ENCODE peak calls at places on chromosome 7, in eight cellular contexts. Z, A, D, Q, R, C, L and Y are unnamed samples.

GRCh38 chr7:22860784-22861482 is 38.3 kb upstream of the TOMM7 start:
- DNase-seq in Z (peak; percentile 61), A (no peak), D (no peak), Q (no peak), R (peak; percentile 54), C (no peak), L (no peak), Y (peak; percentile 41)

GRCh38 chr7:40147371-40148246 is 12.8 kb downstream of the SUGCT start:
- DNase-seq in Z (peak; percentile 49), A (no peak), D (no peak), Q (no peak), R (no peak), C (no peak), L (peak; percentile 38), Y (no peak)

GRCh38 chr7:100781255-100781654 is 46.1 kb downstream of the EPHB4 start:
- DNase-seq in Z (no peak), A (no peak), D (no peak), Q (no peak), R (no peak), C (no peak), L (no peak), Y (no peak)

GRCh38 chr7:73341877-73342276 is 13.9 kb downstream of the FKBP6 start:
- DNase-seq in Z (no peak), A (no peak), D (no peak), Q (no peak), R (peak; percentile 39), C (no peak), L (no peak), Y (no peak)

GRCh38 chr7:80974396-80975358 is 55.8 kb upstream of the SEMA3C start:
- DNase-seq in Z (no peak), A (no peak), D (no peak), Q (no peak), R (no peak), C (no peak), L (no peak), Y (no peak)

GRCh38 chr7:139619367-139619657 is 95.8 kb downstream of the CLEC2L start:
- DNase-seq in Z (no peak), A (no peak), D (no peak), Q (no peak), R (no peak), C (no peak), L (peak; percentile 33), Y (no peak)

GRCh38 chr7:1531263-1531978 is 919 bp downstream of the MAFK start:
- DNase-seq in Z (no peak), A (peak; percentile 83), D (peak; percentile 58), Q (peak; percentile 62), R (no peak), C (peak; percentile 61), L (no peak), Y (no peak)

GRCh38 chr7:28354601-28355062 is 57.7 kb upstream of the CREB5 start:
- DNase-seq in Z (peak; percentile 17), A (no peak), D (no peak), Q (peak; percentile 60), R (no peak), C (no peak), L (peak; percentile 88), Y (no peak)

GRCh38 chr7:30789334-30789711 is 18.1 kb downstream of the MINDY4 start:
- DNase-seq in Z (no peak), A (no peak), D (no peak), Q (no peak), R (no peak), C (no peak), L (peak; percentile 67), Y (no peak)

GRCh38 chr7:29610031-29610490 is 46.4 kb downstream of the PRR15 start:
- DNase-seq in Z (no peak), A (no peak), D (no peak), Q (no peak), R (no peak), C (no peak), L (no peak), Y (no peak)
- TF ChIP-seq CTCF in Z (no peak), A (no peak), D (no peak), Q (peak; percentile 5), R (no peak), C (no peak), L (no peak), Y (peak; percentile 8)

DNA sequence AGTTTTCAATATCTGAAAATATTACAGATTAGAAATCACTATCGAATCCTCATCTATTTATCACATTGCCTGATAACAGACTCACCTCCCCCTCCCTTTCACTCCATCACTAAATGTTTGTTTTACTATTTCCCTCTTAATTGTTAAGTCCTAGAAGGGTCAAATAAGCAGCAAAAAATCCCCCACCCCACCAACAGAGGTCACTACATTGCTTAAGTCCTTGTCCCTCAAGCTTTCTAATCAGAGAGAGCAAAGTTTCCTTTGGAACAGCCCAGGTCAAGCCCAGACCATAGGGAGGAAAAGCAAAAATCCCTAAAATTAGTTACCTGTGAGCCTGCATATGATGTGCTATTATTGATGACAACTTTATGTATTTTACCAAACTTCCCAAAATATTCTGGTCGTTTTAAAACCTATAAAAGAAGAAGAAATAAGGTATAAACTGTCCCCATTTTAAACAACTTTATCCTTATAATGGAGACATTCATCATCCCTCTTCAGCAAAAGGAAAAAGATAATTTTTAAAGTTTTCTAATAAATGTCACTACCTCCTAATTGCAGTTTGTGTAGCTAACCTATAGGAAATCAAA is 95.0 kb downstream of the CNOT4 start:
- DNase-seq in Z (peak; percentile 91), A (no peak), D (peak; percentile 24), Q (no peak), R (peak; percentile 69), C (no peak), L (peak; percentile 11), Y (peak; percentile 55)
- TF ChIP-seq CTCF in Z (peak; percentile 77), A (no peak), D (peak; percentile 23), Q (peak; percentile 20), R (peak; percentile 53), C (no peak), L (peak; percentile 58), Y (peak; percentile 69)

GRCh38 chr7:151599401-151600227 is 79.9 kb upstream of the RHEB start:
- DNase-seq in Z (no peak), A (peak; percentile 68), D (no peak), Q (no peak), R (no peak), C (no peak), L (peak; percentile 72), Y (no peak)
- TF ChIP-seq CTCF in Z (no peak), A (no peak), D (no peak), Q (no peak), R (no peak), C (no peak), L (peak; percentile 14), Y (no peak)

GRCh38 chr7:123871998-123872867 is 27.3 kb downstream of the HYAL4 start:
- DNase-seq in Z (peak; percentile 80), A (no peak), D (peak; percentile 42), Q (peak; percentile 39), R (peak; percentile 70), C (peak; percentile 44), L (peak; percentile 1), Y (peak; percentile 50)
- TF ChIP-seq CTCF in Z (peak; percentile 91), A (no peak), D (peak; percentile 36), Q (peak; percentile 30), R (peak; percentile 55), C (peak; percentile 40), L (peak; percentile 30), Y (no peak)